ENCODE peak calls at places on chromosomes 2 and 18, in four cellular contexts. S, E, Y and H are unnamed samples.

GRCh38 chr2:215002500-215002899 is 135.9 kb downstream of the ABCA12 start:
- DNase-seq in S (peak), Y (peak), E (no peak), H (no peak)

GRCh38 chr2:30074023-30074422 is 72.8 kb upstream of the YPEL5 start:
- DNase-seq in E (no peak), Y (no peak), S (no peak), H (no peak)

GRCh38 chr18:46019956-46020355 is 52.1 kb downstream of the PSTPIP2 start:
- DNase-seq in S (no peak), Y (no peak), E (no peak), H (no peak)

GRCh38 chr2:217785544-217786045 is 217.2 kb downstream of the TNS1 start:
- DNase-seq in S (peak), Y (peak), E (peak), H (no peak)

GRCh38 chr2:228839506-228839905 is 431.6 kb downstream of the PID1 start:
- DNase-seq in Y (no peak), E (no peak), S (no peak), H (no peak)

GRCh38 chr2:3712841-3713503 is 9.6 kb downstream of the DCDC2C start:
- DNase-seq in Y (no peak), E (no peak), S (no peak), H (no peak)

GRCh38 chr2:10412380-10412779 is 35.7 kb downstream of the ODC1 start:
- DNase-seq in Y (peak), E (no peak), S (peak), H (no peak)

GRCh38 chr18:35076556-35076955 is 35.3 kb downstream of the MAPRE2 start:
- DNase-seq in E (no peak), S (no peak), Y (no peak), H (no peak)

GRCh38 chr18:6069539-6069938 is 174.2 kb upstream of the TMEM200C start:
- DNase-seq in E (no peak), Y (no peak), S (no peak), H (no peak)

GRCh38 chr2:178397002-178397605 is 53.9 kb downstream of the PRKRA start:
- DNase-seq in Y (no peak), E (no peak), S (peak), H (no peak)

GRCh38 chr2:230202430-230203109 is 17.2 kb downstream of the SP110 start:
- DNase-seq in E (no peak), Y (no peak), S (peak), H (no peak)

GRCh38 chr2:97988722-97989121 is 7.0 kb downstream of the TMEM131 start:
- DNase-seq in Y (no peak), S (no peak), E (no peak), H (no peak)

GRCh38 chr2:168660859-168661258 is 141.6 kb upstream of the NOSTRIN start:
- DNase-seq in S (no peak), Y (no peak), E (no peak), H (no peak)

GRCh38 chr2:224009605-224010330 is 29.3 kb downstream of the SERPINE2 start:
- DNase-seq in S (no peak), Y (no peak), E (no peak), H (no peak)

GRCh38 chr2:128809256-128809636 is 490.6 kb upstream of the HS6ST1 start:
- DNase-seq in Y (no peak), S (no peak), E (no peak), H (no peak)

GRCh38 chr2:153940511-153940910 is 68.8 kb downstream of the GALNT13 start:
- DNase-seq in Y (no peak), E (no peak), S (no peak), H (no peak)

GRCh38 chr2:159168707-159169106 is 117.8 kb downstream of the WDSUB1 start:
- DNase-seq in E (no peak), S (no peak), Y (no peak), H (no peak)

GRCh38 chr2:233084488-233084887 is 24.3 kb downstream of the INPP5D start:
- DNase-seq in Y (no peak), S (no peak), E (peak), H (peak)

GRCh38 chr2:207054521-207054920 is 111.2 kb downstream of the KLF7 start:
- DNase-seq in E (no peak), S (no peak), Y (no peak), H (no peak)

GRCh38 chr2:64440831-64441230 is 13.1 kb upstream of the LGALSL start:
- DNase-seq in E (no peak), S (no peak), Y (no peak), H (no peak)

GRCh38 chr2:217934321-217935131 is 68.3 kb downstream of the TNS1 start:
- DNase-seq in S (no peak), E (no peak), Y (no peak), H (no peak)

GRCh38 chr2:110659248-110659647 is 18.6 kb downstream of the BUB1 start:
- DNase-seq in Y (no peak), S (no peak), E (no peak), H (no peak)

GRCh38 chr2:7467782-7468447 is 550.7 kb downstream of the RNF144A start:
- DNase-seq in S (no peak), Y (no peak), E (no peak), H (no peak)

GRCh38 chr2:203893386-203893785 is 25.8 kb downstream of the CTLA4 start:
- DNase-seq in Y (no peak), S (no peak), E (no peak), H (no peak)